ENCODE peak calls at places on chromosomes 11 and 22, in eight cellular contexts. U, I, X, F, Y, J, H and C are unnamed samples.

GRCh38 chr11:48017105-48017874 is 36.9 kb downstream of the PTPRJ start:
- DNase-seq in U (no peak), I (no peak), X (no peak), F (no peak), Y (no peak), J (no peak), H (no peak), C (no peak)

GRCh38 chr11:125341676-125342075 is 154.4 kb downstream of the FEZ1 start:
- DNase-seq in U (no peak), I (no peak), X (no peak), F (no peak), Y (no peak), J (no peak), H (no peak), C (no peak)

GRCh38 chr11:8832571-8833260 is 78.3 kb upstream of the AKIP1 start:
- DNase-seq in U (peak), I (no peak), X (no peak), F (no peak), Y (no peak), J (no peak), H (peak), C (peak)

GRCh38 chr11:117786099-117786870 is 10.7 kb downstream of the DSCAML1 start:
- DNase-seq in U (no peak), I (no peak), X (no peak), F (no peak), Y (no peak), J (no peak), H (no peak), C (no peak)

GRCh38 chr11:103601230-103601846 is 435.1 kb upstream of the DDI1 start:
- DNase-seq in U (peak), I (peak), X (peak), F (no peak), Y (peak), J (no peak), H (peak), C (peak)

GRCh38 chr11:67157691-67158090 is 38.6 kb downstream of the KDM2A start:
- DNase-seq in U (no peak), I (no peak), X (no peak), F (no peak), Y (no peak), J (no peak), H (no peak), C (no peak)

GRCh38 chr11:46907606-46908005 is 10.7 kb downstream of the LRP4 start:
- DNase-seq in U (no peak), I (no peak), X (no peak), F (no peak), Y (no peak), J (no peak), H (no peak), C (no peak)

GRCh38 chr11:61752117-61752924 is at the start of gene MYRF:
- DNase-seq in U (peak), I (peak), X (peak), F (no peak), Y (no peak), J (no peak), H (peak), C (peak)

GRCh38 chr22:33579448-33580093 is 340.7 kb downstream of the LARGE1 start:
- DNase-seq in U (peak), I (peak), X (peak), F (peak), Y (peak), J (peak), H (peak), C (peak)

GRCh38 chr11:6604081-6604626 is 580 bp downstream of the ILK start:
- DNase-seq in U (peak), I (peak), X (peak), F (no peak), Y (peak), J (no peak), H (peak), C (peak)

GRCh38 chr11:43547900-43548381 is 132.6 kb upstream of the HSD17B12 start:
- DNase-seq in U (no peak), I (peak), X (no peak), F (no peak), Y (no peak), J (no peak), H (no peak), C (no peak)

GRCh38 chr22:37186228-37186996 is 1.6 kb downstream of the C1QTNF6 start:
- DNase-seq in U (peak), I (peak), X (no peak), F (peak), Y (peak), J (no peak), H (peak), C (peak)

GRCh38 chr22:40177738-40178416 is at the start of gene TNRC6B:
- DNase-seq in U (peak), I (peak), X (peak), F (peak), Y (peak), J (peak), H (peak), C (peak)

GRCh38 chr11:123371506-123372297 is 58.4 kb upstream of the GRAMD1B start:
- DNase-seq in U (no peak), I (no peak), X (no peak), F (no peak), Y (no peak), J (no peak), H (no peak), C (no peak)

GRCh38 chr11:45606514-45607024 is 58.9 kb downstream of the CHST1 start:
- DNase-seq in U (no peak), I (peak), X (no peak), F (peak), Y (no peak), J (peak), H (peak), C (no peak)

GRCh38 chr11:102385053-102385976 is 38.3 kb downstream of the BIRC2 start:
- DNase-seq in U (no peak), I (peak), X (no peak), F (no peak), Y (no peak), J (no peak), H (no peak), C (no peak)

GRCh38 chr11:6498121-6498520 is 1.0 kb downstream of the DNHD1 start:
- DNase-seq in U (peak), I (no peak), X (peak), F (no peak), Y (no peak), J (no peak), H (no peak), C (no peak)

GRCh38 chr11:19789840-19790710 is 77.4 kb downstream of the NAV2 start:
- DNase-seq in U (peak), I (no peak), X (peak), F (no peak), Y (no peak), J (no peak), H (no peak), C (no peak)

GRCh38 chr11:69162505-69162904 is 6.8 kb downstream of the SMIM38 start:
- DNase-seq in U (no peak), I (no peak), X (no peak), F (no peak), Y (no peak), J (no peak), H (no peak), C (no peak)

GRCh38 chr22:47174096-47174495 is 411.6 kb downstream of the TBC1D22A start:
- DNase-seq in U (no peak), I (no peak), X (no peak), F (no peak), Y (no peak), J (no peak), H (no peak), C (no peak)

GRCh38 chr11:44659641-44660040 is 67.1 kb upstream of the TSPAN18 start:
- DNase-seq in U (no peak), I (no peak), X (no peak), F (no peak), Y (no peak), J (no peak), H (no peak), C (no peak)

GRCh38 chr11:113481672-113482071 is 6.5 kb upstream of the DRD2 start:
- DNase-seq in U (no peak), I (no peak), X (no peak), F (no peak), Y (no peak), J (no peak), H (no peak), C (no peak)

GRCh38 chr22:40009953-40010751 is 15.4 kb downstream of the FAM83F start:
- DNase-seq in U (no peak), I (no peak), X (no peak), F (no peak), Y (no peak), J (no peak), H (no peak), C (no peak)

GRCh38 chr11:1041936-1042608 is 5.6 kb upstream of the MUC6 start:
- DNase-seq in U (no peak), I (peak), X (peak), F (no peak), Y (no peak), J (no peak), H (no peak), C (no peak)

GRCh38 chr22:26325641-26326040 is 103.4 kb upstream of the ASPHD2 start:
- DNase-seq in U (no peak), I (no peak), X (no peak), F (no peak), Y (no peak), J (no peak), H (no peak), C (no peak)

GRCh38 chr11:75576017-75576416 is 14.0 kb downstream of the SERPINH1 start:
- DNase-seq in U (no peak), I (no peak), X (no peak), F (no peak), Y (no peak), J (no peak), H (no peak), C (no peak)

GRCh38 chr11:107631043-107631442 is 40.1 kb downstream of the ELMOD1 start:
- DNase-seq in U (no peak), I (no peak), X (no peak), F (no peak), Y (no peak), J (no peak), H (no peak), C (no peak)

GRCh38 chr11:20110908-20111669 is 49.2 kb downstream of the DBX1 start:
- DNase-seq in U (peak), I (peak), X (peak), F (peak), Y (peak), J (no peak), H (peak), C (peak)

GRCh38 chr11:76576166-76576565 is 94.4 kb downstream of the LRRC32 start:
- DNase-seq in U (no peak), I (no peak), X (no peak), F (no peak), Y (no peak), J (no peak), H (no peak), C (peak)

GRCh38 chr11:20584093-20584774 is 15.2 kb upstream of the SLC6A5 start:
- DNase-seq in U (no peak), I (no peak), X (no peak), F (no peak), Y (no peak), J (no peak), H (peak), C (peak)

GRCh38 chr22:45083659-45084305 is 74.0 kb upstream of the PHF21B start:
- DNase-seq in U (peak), I (no peak), X (no peak), F (no peak), Y (no peak), J (no peak), H (no peak), C (no peak)

GRCh38 chr11:46554205-46555162 is 39.3 kb downstream of the AMBRA1 start:
- DNase-seq in U (peak), I (no peak), X (no peak), F (no peak), Y (no peak), J (no peak), H (peak), C (no peak)

GRCh38 chr22:46881373-46882118 is 119.1 kb downstream of the TBC1D22A start:
- DNase-seq in U (peak), I (no peak), X (no peak), F (no peak), Y (no peak), J (no peak), H (no peak), C (no peak)

GRCh38 chr11:61550665-61551227 is 30.1 kb downstream of the SYT7 start:
- DNase-seq in U (no peak), I (no peak), X (no peak), F (no peak), Y (no peak), J (no peak), H (no peak), C (no peak)

DNA sequence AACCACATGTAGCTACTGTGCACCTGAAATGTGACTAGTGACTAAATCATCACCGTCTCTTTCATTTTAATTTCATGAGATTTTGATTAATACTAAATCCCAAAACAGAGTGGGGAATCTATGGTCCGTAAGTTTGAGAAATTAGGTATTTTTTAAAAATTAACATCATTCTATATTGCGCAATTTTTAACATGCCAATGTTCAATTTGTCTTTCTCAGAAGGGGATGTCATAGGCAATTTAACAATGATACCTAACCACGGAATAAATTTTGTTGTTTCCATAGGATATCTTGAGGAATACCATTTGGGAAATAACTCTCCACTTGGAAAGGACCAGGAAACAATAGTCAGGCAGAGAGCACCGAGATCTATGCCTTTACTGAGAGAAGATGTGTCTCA is 267.7 kb downstream of the FAM76B start:
- DNase-seq in U (no peak), I (no peak), X (no peak), F (no peak), Y (no peak), J (no peak), H (no peak), C (no peak)
- H3K9ac ChIP-seq in U (no peak), I (no peak), X (no peak), F (no peak), Y (no peak), J (no peak), H (no peak), C (no peak)

GRCh38 chr11:121743285-121743684 is 290.5 kb upstream of the SORL1-AS1 start:
- DNase-seq in U (no peak), I (no peak), X (no peak), F (no peak), Y (no peak), J (no peak), H (no peak), C (no peak)

GRCh38 chr11:121741316-121741715 is 288.5 kb upstream of the SORL1-AS1 start:
- DNase-seq in U (peak), I (no peak), X (no peak), F (no peak), Y (no peak), J (no peak), H (no peak), C (no peak)

GRCh38 chr11:121741954-121742361 is 289.2 kb upstream of the SORL1-AS1 start:
- DNase-seq in U (peak), I (no peak), X (peak), F (no peak), Y (no peak), J (no peak), H (no peak), C (no peak)

GRCh38 chr11:121740902-121741301 is 288.1 kb upstream of the SORL1-AS1 start:
- DNase-seq in U (no peak), I (no peak), X (no peak), F (no peak), Y (no peak), J (no peak), H (peak), C (no peak)
- H3K9ac ChIP-seq in U (peak), I (no peak), X (no peak), F (no peak), Y (no peak), J (no peak), H (no peak), C (no peak)

DNA sequence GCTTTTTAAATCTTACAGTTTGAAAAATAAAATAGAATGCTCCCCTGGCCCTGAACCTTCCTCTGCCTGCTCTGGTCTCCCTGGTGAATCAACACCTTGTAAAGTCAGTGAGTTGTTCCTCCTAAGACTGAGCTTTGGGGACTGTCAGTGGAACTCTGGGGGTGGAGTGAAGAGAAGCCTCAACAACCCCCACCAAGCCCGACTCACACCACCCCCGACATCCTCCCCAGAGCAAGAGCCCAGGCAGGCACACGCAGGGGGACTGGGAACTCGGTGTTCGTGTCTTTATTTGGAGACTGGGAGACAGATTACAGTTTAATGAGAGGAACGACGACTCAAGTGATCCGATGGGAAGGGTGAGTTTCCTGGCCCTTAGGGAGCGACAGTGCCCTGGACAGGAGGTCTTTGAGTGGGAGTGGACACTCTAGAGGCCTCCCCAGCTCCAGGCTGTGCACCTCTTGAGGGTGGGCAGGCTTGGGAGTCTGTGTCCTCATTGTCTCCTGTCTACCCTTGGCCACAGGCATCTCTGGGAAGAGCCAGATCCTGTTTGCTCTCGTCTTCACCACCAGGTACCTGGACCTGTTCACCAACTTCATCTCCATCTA is 6.2 kb downstream of the KDELR3 start:
- DNase-seq in U (no peak), I (no peak), X (no peak), F (no peak), Y (no peak), J (no peak), H (no peak), C (no peak)
- H3K9ac ChIP-seq in U (no peak), I (peak), X (no peak), F (no peak), Y (no peak), J (no peak), H (no peak), C (no peak)

DNA sequence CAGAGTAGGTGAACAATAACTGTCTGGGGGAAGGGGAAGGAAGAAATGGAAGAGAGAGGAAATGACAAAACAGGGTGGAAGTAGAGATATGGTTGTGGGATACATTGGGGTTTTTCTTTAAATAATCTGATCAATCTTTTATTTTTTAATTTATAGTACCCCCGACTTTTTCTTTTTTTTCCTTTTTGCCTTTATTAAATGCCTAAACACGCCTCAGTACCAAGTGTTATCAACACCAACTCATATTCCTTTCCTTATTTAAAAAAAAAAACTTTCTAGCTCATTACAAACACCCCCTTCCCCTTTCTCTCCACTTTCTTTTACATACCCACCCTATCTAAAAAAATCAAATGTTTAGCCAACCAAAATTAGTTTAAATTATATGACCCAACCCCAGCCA is 21.1 kb downstream of the SERPIND1 start:
- DNase-seq in U (no peak), I (no peak), X (no peak), F (no peak), Y (no peak), J (no peak), H (no peak), C (no peak)
- H3K9ac ChIP-seq in U (no peak), I (no peak), X (no peak), F (no peak), Y (no peak), J (no peak), H (no peak), C (no peak)

GRCh38 chr11:79441159-79441875 is 487 bp upstream of the TENM4 start:
- DNase-seq in U (peak), I (no peak), X (no peak), F (no peak), Y (peak), J (no peak), H (peak), C (peak)

GRCh38 chr11:79438631-79439429 is 2.0 kb downstream of the TENM4 start:
- DNase-seq in U (peak), I (no peak), X (peak), F (no peak), Y (peak), J (no peak), H (peak), C (no peak)

GRCh38 chr11:79439893-79440450 is 858 bp downstream of the TENM4 start:
- DNase-seq in U (no peak), I (no peak), X (peak), F (no peak), Y (no peak), J (no peak), H (peak), C (peak)

GRCh38 chr11:79439430-79439892 is 1.4 kb downstream of the TENM4 start:
- DNase-seq in U (peak), I (no peak), X (peak), F (no peak), Y (peak), J (no peak), H (peak), C (no peak)

GRCh38 chr11:79440451-79441158 is at the start of gene TENM4:
- DNase-seq in U (peak), I (no peak), X (peak), F (peak), Y (peak), J (no peak), H (peak), C (peak)
- H3K9ac ChIP-seq in U (peak), I (no peak), X (no peak), F (peak), Y (peak), J (peak), H (peak), C (peak)